ENCODE peak calls at places on chromosomes 16 and 17, in nine cellular contexts. Q is kidney, O is SK-N-SH, N is neural progenitor cell, L is K562, D is H9, P is fibroblast of lung, C is HCT116, T is colonic mucosa. Y is an unnamed sample.

GRCh38 chr17:27284811-27285415 is 9.0 kb upstream of the WSB1 start:
- DNase-seq in Q (no peak), O (no peak), N (no peak), L (no peak), D (no peak), P (no peak), C (no peak), T (no peak), Y (no peak)

GRCh38 chr16:57979006-57979585 is 8.2 kb upstream of the CNGB1 start:
- DNase-seq in Q (peak), O (no peak), N (no peak), L (no peak), D (no peak), P (no peak), C (no peak), T (no peak), Y (no peak)

GRCh38 chr16:57278494-57278893 is 6.0 kb downstream of the PLLP start:
- DNase-seq in Q (no peak), O (no peak), N (no peak), L (no peak), D (no peak), P (no peak), C (no peak), T (no peak), Y (no peak)

GRCh38 chr17:44759916-44760243 is 1.1 kb downstream of the ADAM11 start:
- DNase-seq in Q (no peak), O (no peak), N (no peak), L (no peak), D (no peak), P (no peak), C (no peak), T (no peak), Y (no peak)

GRCh38 chr17:36088559-36089376 is 1.2 kb downstream of the CCL3 start:
- DNase-seq in Q (no peak), O (no peak), N (peak), L (no peak), D (no peak), P (no peak), C (no peak), T (no peak), Y (no peak)

GRCh38 chr17:78151514-78152008 is 5.4 kb downstream of the C17orf99 start:
- DNase-seq in Q (peak), O (no peak), N (no peak), L (no peak), D (peak), P (no peak), C (no peak), T (peak), Y (no peak)

GRCh38 chr17:2054740-2055493 is at the start of gene HIC1:
- DNase-seq in Q (peak), O (peak), N (peak), L (peak), D (peak), P (peak), C (no peak), T (peak), Y (no peak)

GRCh38 chr16:11602321-11602720 is 15.6 kb upstream of the LITAF start:
- DNase-seq in Q (no peak), O (no peak), N (no peak), L (no peak), D (no peak), P (no peak), C (no peak), T (no peak), Y (no peak)

GRCh38 chr17:42347198-42347597 is 41.0 kb downstream of the STAT3 start:
- DNase-seq in Q (no peak), O (peak), N (no peak), L (no peak), D (no peak), P (peak), C (peak), T (peak), Y (no peak)

GRCh38 chr16:64983983-64984382 is 137.9 kb downstream of the CDH11 start:
- DNase-seq in Q (no peak), O (peak), N (peak), L (peak), D (peak), P (peak), C (no peak), T (peak), Y (no peak)

GRCh38 chr16:70428178-70428998 is 10.5 kb downstream of the ST3GAL2 start:
- DNase-seq in Q (peak), O (peak), N (peak), L (peak), D (peak), P (peak), C (peak), T (peak), Y (no peak)

GRCh38 chr17:2087597-2088211 is 32.8 kb downstream of the HIC1 start:
- DNase-seq in Q (peak), O (no peak), N (no peak), L (no peak), D (no peak), P (peak), C (no peak), T (peak), Y (no peak)

GRCh38 chr17:78821961-78822360 is 18.7 kb downstream of the USP36 start:
- DNase-seq in Q (no peak), O (no peak), N (no peak), L (no peak), D (no peak), P (peak), C (no peak), T (no peak), Y (no peak)

GRCh38 chr17:64410750-64411490 is 20.3 kb upstream of the PECAM1 start:
- DNase-seq in Q (no peak), O (no peak), N (peak), L (no peak), D (peak), P (no peak), C (no peak), T (no peak), Y (no peak)
- H3K27ac ChIP-seq in Q (no peak), O (no peak), N (no peak), L (no peak), D (no peak), P (no peak), C (no peak), T (no peak), Y (no peak)

GRCh38 chr17:63344383-63344782 is 101.7 kb downstream of the CYB561 start:
- DNase-seq in Q (no peak), O (no peak), N (no peak), L (no peak), D (no peak), P (no peak), C (no peak), T (no peak), Y (no peak)

GRCh38 chr17:63349478-63350000 is 96.6 kb downstream of the CYB561 start:
- DNase-seq in Q (no peak), O (no peak), N (no peak), L (no peak), D (no peak), P (peak), C (no peak), T (no peak), Y (no peak)

GRCh38 chr17:63347475-63347874 is 98.6 kb downstream of the CYB561 start:
- DNase-seq in Q (no peak), O (no peak), N (no peak), L (no peak), D (no peak), P (no peak), C (no peak), T (no peak), Y (no peak)

GRCh38 chr17:63350364-63350763 is 95.7 kb downstream of the CYB561 start:
- DNase-seq in Q (no peak), O (no peak), N (no peak), L (no peak), D (no peak), P (no peak), C (no peak), T (no peak), Y (no peak)

GRCh38 chr17:63345598-63345997 is 100.5 kb downstream of the CYB561 start:
- DNase-seq in Q (no peak), O (no peak), N (no peak), L (no peak), D (no peak), P (no peak), C (no peak), T (no peak), Y (no peak)
- H3K9ac ChIP-seq in Q (no peak), O (no peak), N (no peak), L (no peak), D (no peak), P (no peak), C (no peak), T (no peak), Y (no peak)

GRCh38 chr16:17457513-17457912 is 13.2 kb downstream of the XYLT1 start:
- DNase-seq in Q (no peak), O (no peak), N (no peak), L (no peak), D (no peak), P (no peak), C (no peak), T (no peak), Y (no peak)
- H3K27ac ChIP-seq in Q (no peak), O (no peak), N (no peak), L (no peak), D (no peak), P (no peak), C (no peak), T (no peak), Y (no peak)

GRCh38 chr16:2460391-2460713 is 443 bp downstream of the TEDC2 start:
- DNase-seq in Q (no peak), O (no peak), N (no peak), L (no peak), D (no peak), P (no peak), C (no peak), T (no peak), Y (no peak)
- H3K9ac ChIP-seq in Q (no peak), O (peak), N (peak), L (peak), D (peak), P (peak), C (peak), T (no peak), Y (peak)

DNA sequence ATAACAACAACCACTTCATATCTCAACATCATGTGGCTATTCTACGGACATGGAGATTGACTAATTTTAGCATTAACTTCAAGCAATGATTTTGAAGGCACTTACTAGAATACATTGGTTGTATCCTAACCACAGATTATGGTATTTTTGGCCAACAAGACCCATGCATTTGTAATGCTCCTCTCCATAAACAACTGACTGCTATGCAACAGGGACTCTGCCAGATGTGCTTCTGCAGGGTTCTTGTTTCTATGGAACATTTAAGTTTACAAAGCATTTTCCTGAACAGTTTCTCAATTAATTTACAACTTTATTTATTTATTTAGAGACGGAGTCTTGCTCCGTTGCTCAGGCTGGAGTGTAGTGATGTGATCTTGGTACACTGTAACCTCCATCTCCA is 178.0 kb downstream of the PARN start:
- DNase-seq in Q (no peak), O (no peak), N (no peak), L (no peak), D (no peak), P (no peak), C (no peak), T (no peak), Y (no peak)
- H3K27ac ChIP-seq in Q (no peak), O (no peak), N (no peak), L (no peak), D (no peak), P (no peak), C (no peak), T (no peak), Y (no peak)

GRCh38 chr17:66963521-66964082 is 905 bp upstream of the CACNG4 start:
- DNase-seq in Q (no peak), O (peak), N (peak), L (no peak), D (peak), P (no peak), C (no peak), T (no peak), Y (no peak)

GRCh38 chr17:66966529-66967418 is 2.3 kb downstream of the CACNG4 start:
- DNase-seq in Q (no peak), O (peak), N (no peak), L (no peak), D (no peak), P (no peak), C (no peak), T (no peak), Y (no peak)

GRCh38 chr17:66965801-66966528 is 1.5 kb downstream of the CACNG4 start:
- DNase-seq in Q (no peak), O (no peak), N (peak), L (no peak), D (peak), P (no peak), C (no peak), T (peak), Y (no peak)

GRCh38 chr17:66964930-66965800 is 658 bp downstream of the CACNG4 start:
- DNase-seq in Q (no peak), O (peak), N (peak), L (peak), D (peak), P (no peak), C (no peak), T (peak), Y (no peak)

DNA sequence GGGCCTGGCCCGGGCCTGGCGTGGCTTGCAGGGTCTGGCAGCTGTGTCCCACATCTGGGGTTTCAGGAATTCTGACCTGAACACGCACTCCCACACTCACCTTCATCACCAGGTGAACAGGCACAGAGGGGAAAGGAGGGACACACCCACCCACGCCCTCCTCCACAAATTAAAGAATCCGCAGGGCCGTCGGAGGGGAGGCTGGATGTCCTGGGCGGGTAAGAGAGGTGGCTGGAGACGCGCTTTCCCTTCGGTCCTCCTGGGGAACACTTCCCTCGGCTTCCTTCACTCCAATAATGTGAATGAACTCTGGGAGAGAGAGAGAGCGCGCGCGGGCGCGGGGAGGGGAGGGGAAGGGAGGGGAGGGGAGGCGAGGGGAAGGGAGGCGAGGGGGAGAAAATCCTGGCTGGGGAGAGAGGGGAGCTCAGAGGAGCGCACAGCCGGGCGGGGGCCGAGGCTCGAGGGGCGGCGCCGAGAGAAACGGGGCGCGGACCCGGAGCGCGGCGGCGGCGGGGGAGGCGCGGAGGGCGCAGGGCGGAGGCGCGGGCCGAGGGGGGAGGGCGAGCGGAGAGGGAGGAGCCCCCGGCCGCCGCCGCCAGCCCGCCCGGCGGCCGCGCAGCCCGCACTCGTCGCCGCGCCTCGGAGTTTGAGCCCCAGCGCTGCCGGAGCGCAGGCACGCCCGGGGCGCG is at the start of gene CACNG4:
- DNase-seq in Q (no peak), O (peak), N (peak), L (peak), D (no peak), P (no peak), C (no peak), T (no peak), Y (no peak)
- H3K9ac ChIP-seq in Q (no peak), O (peak), N (no peak), L (no peak), D (no peak), P (no peak), C (no peak), T (no peak), Y (no peak)